ENCODE peak calls at places on chromosomes 16 and 17, in ten cellular contexts. S, X, R, O, L, N, Z, I, C and Q are unnamed samples.
A peak's percentile ranks its signal among the peaks of the same experiment; 100 is the strongest.

GRCh38 chr17:79192503-79193500 is 118.2 kb downstream of the ENGASE start:
- DNase-seq in S (peak; percentile 42), R (no peak), C (no peak), X (peak; percentile 75), L (peak; percentile 32), Z (no peak), I (peak; percentile 80), N (no peak), O (no peak), Q (peak; percentile 8)

GRCh38 chr17:78415821-78416301 is 37.4 kb downstream of the PGS1 start:
- DNase-seq in N (no peak), O (no peak), S (no peak), Z (no peak), I (no peak), L (no peak), C (no peak), R (no peak), X (no peak), Q (no peak)

GRCh38 chr17:80145076-80146075 is 1.6 kb downstream of the EIF4A3 start:
- DNase-seq in N (no peak), O (no peak), S (no peak), X (no peak), L (peak; percentile 28), I (no peak), C (no peak), R (no peak), Z (no peak), Q (no peak)

GRCh38 chr16:85317704-85318103 is 205.4 kb upstream of the CIBAR2 start:
- DNase-seq in S (no peak), R (no peak), C (no peak), Z (no peak), X (no peak), O (no peak), L (no peak), I (no peak), N (no peak), Q (no peak)

GRCh38 chr16:86044881-86045600 is 146.1 kb downstream of the IRF8 start:
- DNase-seq in L (peak; percentile 23), C (no peak), O (no peak), Z (peak; percentile 42), N (peak; percentile 76), X (no peak), I (no peak), R (no peak), S (no peak), Q (no peak)

GRCh38 chr16:13099822-13100221 is 198.4 kb downstream of the SHISA9 start:
- DNase-seq in S (no peak), R (no peak), L (no peak), X (peak; percentile 11), Z (no peak), N (no peak), O (no peak), I (no peak), C (no peak), Q (no peak)

GRCh38 chr16:30747331-30747730 is 894 bp upstream of the PHKG2 start:
- DNase-seq in Z (no peak), R (no peak), N (no peak), L (peak; percentile 7), C (no peak), S (no peak), I (peak; percentile 39), O (no peak), X (no peak), Q (no peak)

GRCh38 chr16:89363621-89364393 is 126.6 kb downstream of the ANKRD11 start:
- DNase-seq in I (peak; percentile 63), Z (peak; percentile 37), X (no peak), L (no peak), O (no peak), N (no peak), C (peak; percentile 50), R (no peak), S (peak; percentile 81), Q (no peak)

GRCh38 chr16:24700549-24701392 is 28.7 kb upstream of the TNRC6A start:
- DNase-seq in S (peak; percentile 97), N (peak; percentile 44), C (peak; percentile 80), O (no peak), Z (peak; percentile 18), X (no peak), L (no peak), R (peak; percentile 94), I (peak; percentile 65), Q (peak; percentile 77)

GRCh38 chr16:66524601-66525164 is 25.2 kb downstream of the TK2 start:
- DNase-seq in C (peak; percentile 55), O (peak; percentile 99), R (no peak), N (no peak), Z (peak; percentile 85), L (peak; percentile 90), X (no peak), I (no peak), S (no peak), Q (no peak)
- H3K4me3 ChIP-seq in C (no peak overlapping the region), O (no peak overlapping the region), R (no peak overlapping the region), N (no peak overlapping the region), Z (no peak overlapping the region), L (no peak overlapping the region), X (no peak overlapping the region), I (no peak overlapping the region), S (no peak overlapping the region), Q (no peak overlapping the region)

DNA sequence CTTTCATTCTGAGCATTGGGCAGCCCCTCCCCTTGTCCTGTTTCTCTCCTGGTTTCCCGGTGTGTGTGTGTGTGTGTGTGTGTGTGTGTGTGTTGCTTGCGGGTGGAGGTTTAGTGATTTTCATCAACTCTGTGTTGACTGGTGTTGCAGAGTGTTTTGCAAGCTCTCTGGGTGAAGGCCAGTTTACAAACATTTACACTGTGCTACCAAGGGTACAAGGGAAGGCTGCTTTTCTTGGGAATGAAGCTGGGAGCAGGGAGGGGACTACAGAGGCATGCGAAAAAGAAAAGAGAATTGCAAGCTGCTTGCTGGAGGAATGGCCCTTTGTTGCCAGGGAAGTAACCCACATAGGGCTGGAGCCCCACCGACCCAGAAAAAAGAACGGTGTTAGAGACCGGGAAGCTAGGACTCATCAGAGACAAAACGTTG is 29.6 kb downstream of the HS3ST3B1 start:
- DNase-seq in C (peak; percentile 36), L (no peak), N (no peak), S (peak; percentile 64), Z (no peak), I (no peak), R (no peak), X (no peak), O (no peak), Q (no peak)
- H3K4me3 ChIP-seq in C (no peak overlapping the region), L (no peak overlapping the region), N (no peak overlapping the region), S (no peak overlapping the region), Z (no peak overlapping the region), I (no peak overlapping the region), R (no peak overlapping the region), X (no peak overlapping the region), O (no peak overlapping the region), Q (no peak overlapping the region)

GRCh38 chr17:82548681-82549303 is 29.3 kb downstream of the FOXK2 start:
- DNase-seq in Z (no peak), R (no peak), C (peak; percentile 47), I (no peak), L (no peak), N (peak; percentile 62), O (no peak), S (peak; percentile 23), X (no peak), Q (no peak)

GRCh38 chr17:82547981-82548380 is 28.4 kb downstream of the FOXK2 start:
- DNase-seq in Z (no peak), N (no peak), R (no peak), X (no peak), L (no peak), I (no peak), S (no peak), C (no peak), O (no peak), Q (no peak)

GRCh38 chr17:82542439-82542838 is 22.9 kb downstream of the FOXK2 start:
- DNase-seq in N (no peak), C (no peak), S (no peak), R (no peak), I (no peak), L (no peak), X (no peak), O (no peak), Z (no peak), Q (no peak)

GRCh38 chr17:82544431-82545070 is 25.0 kb downstream of the FOXK2 start:
- DNase-seq in I (no peak), N (no peak), S (no peak), L (no peak), X (no peak), R (no peak), Z (no peak), C (no peak), O (no peak), Q (no peak)

DNA sequence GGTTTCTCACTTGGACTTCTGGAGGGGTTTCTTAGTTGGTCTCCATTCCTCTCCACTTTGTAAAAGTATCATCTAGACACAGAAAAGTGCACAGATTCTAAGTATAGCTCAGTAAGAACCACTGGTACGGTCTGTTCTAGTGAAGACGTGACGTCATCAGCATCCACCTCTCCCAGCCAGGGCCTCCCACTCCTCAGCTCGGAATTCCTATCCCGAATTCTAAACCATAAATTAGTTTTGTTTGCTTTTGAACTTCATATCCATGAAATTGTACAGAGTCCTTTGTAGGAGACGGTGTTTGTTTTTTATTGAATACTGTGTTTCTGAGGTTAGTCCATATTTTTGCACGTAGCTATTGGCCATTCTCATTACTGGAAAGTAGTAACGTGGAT is 25.5 kb downstream of the FOXK2 start:
- DNase-seq in N (no peak), C (no peak), X (no peak), S (peak; percentile 31), I (peak; percentile 49), R (no peak), Z (no peak), O (no peak), L (no peak), Q (no peak)
- H3K4me3 ChIP-seq in N (no peak overlapping the region), C (no peak overlapping the region), X (no peak overlapping the region), S (no peak overlapping the region), I (no peak overlapping the region), R (no peak overlapping the region), Z (no peak overlapping the region), O (no peak overlapping the region), L (no peak overlapping the region), Q (no peak overlapping the region)

GRCh38 chr16:35841632-35842031 is 2382.2 kb downstream of the TP53TG3F start:
- DNase-seq in N (no peak), R (no peak), S (no peak), I (no peak), L (no peak), C (no peak), Z (no peak), O (no peak), X (no peak), Q (no peak)
- H3K4me3 ChIP-seq in N (no peak overlapping the region), R (no peak overlapping the region), S (no peak overlapping the region), I (no peak overlapping the region), L (no peak overlapping the region), C (no peak overlapping the region), Z (no peak overlapping the region), O (no peak overlapping the region), X (no peak overlapping the region), Q (no peak overlapping the region)

GRCh38 chr17:49993423-49994037 is 1.5 kb downstream of the DLX3 start:
- DNase-seq in L (no peak), N (no peak), I (peak; percentile 64), O (no peak), S (peak; percentile 7), X (peak; percentile 37), R (no peak), C (no peak), Z (peak; percentile 21), Q (peak; percentile 33)
- H3K4me3 ChIP-seq in L (no peak overlapping the region), N (no peak overlapping the region), I (peak overlapping the region; percentile 32), O (no peak overlapping the region), S (no peak overlapping the region), X (peak overlapping the region; percentile 55), R (peak overlapping the region; percentile 38), C (no peak overlapping the region), Z (peak overlapping the region; percentile 21), Q (peak overlapping the region; percentile 29)